ENCODE peak calls at places on chromosomes 7 and 10, in seven cellular contexts. R is cardiac muscle cell, N is neuronal stem cell, S is neural progenitor cell, G is HFF-Myc, M is cardiac fibroblast, K is DND-41. I is an unnamed sample.

GRCh38 chr7:48337012-48337621 is 165.9 kb downstream of the ABCA13 start:
- DNase-seq in R (peak; percentile 33), N (peak; percentile 15), S (peak; percentile 59), G (peak; percentile 1), M (peak; percentile 57), K (no peak), I (no peak)

GRCh38 chr10:44829426-44829825 is 81.7 kb upstream of the TMEM72 start:
- DNase-seq in R (no peak), N (no peak), S (no peak), G (no peak), M (no peak), K (no peak), I (no peak)

GRCh38 chr7:157525501-157525915 is 188.7 kb downstream of the DNAJB6 start:
- DNase-seq in R (no peak), N (no peak), S (no peak), G (no peak), M (no peak), K (peak; percentile 1), I (no peak)

GRCh38 chr7:82056282-82056681 is 286.4 kb upstream of the HGF start:
- DNase-seq in R (peak; percentile 71), N (no peak), S (no peak), G (no peak), M (peak; percentile 71), K (no peak), I (no peak)

GRCh38 chr10:113047963-113048781 is 98.1 kb downstream of the TCF7L2 start:
- DNase-seq in R (no peak), N (no peak), S (no peak), G (no peak), M (no peak), K (no peak), I (no peak)

GRCh38 chr7:80659120-80660055 is 20.9 kb downstream of the CD36 start:
- DNase-seq in R (peak; percentile 53), N (no peak), S (peak; percentile 37), G (no peak), M (peak; percentile 51), K (no peak), I (no peak)

GRCh38 chr7:98470131-98470985 is 69.5 kb upstream of the BAIAP2L1 start:
- DNase-seq in R (peak; percentile 6), N (peak; percentile 57), S (peak; percentile 85), G (no peak), M (no peak), K (no peak), I (no peak)

GRCh38 chr7:121547341-121548092 is 151.4 kb upstream of the FAM3C start:
- DNase-seq in R (peak; percentile 84), N (peak; percentile 37), S (peak; percentile 75), G (peak; percentile 35), M (peak; percentile 86), K (no peak), I (no peak)

GRCh38 chr10:103575416-103576075 is 82.0 kb downstream of the NEURL1 start:
- DNase-seq in R (no peak), N (no peak), S (no peak), G (no peak), M (no peak), K (no peak), I (no peak)

GRCh38 chr7:156160811-156161210 is 348.5 kb upstream of the SHH start:
- DNase-seq in R (no peak), N (peak; percentile 9), S (peak; percentile 78), G (no peak), M (no peak), K (no peak), I (no peak)

GRCh38 chr10:124654686-124655085 is 89.5 kb downstream of the FAM53B start:
- DNase-seq in R (no peak), N (no peak), S (no peak), G (no peak), M (no peak), K (peak; percentile 50), I (no peak)

GRCh38 chr10:58859541-58859940 is 316.9 kb upstream of the PHYHIPL start:
- DNase-seq in R (no peak), N (no peak), S (no peak), G (no peak), M (peak; percentile 28), K (no peak), I (no peak)

DNA sequence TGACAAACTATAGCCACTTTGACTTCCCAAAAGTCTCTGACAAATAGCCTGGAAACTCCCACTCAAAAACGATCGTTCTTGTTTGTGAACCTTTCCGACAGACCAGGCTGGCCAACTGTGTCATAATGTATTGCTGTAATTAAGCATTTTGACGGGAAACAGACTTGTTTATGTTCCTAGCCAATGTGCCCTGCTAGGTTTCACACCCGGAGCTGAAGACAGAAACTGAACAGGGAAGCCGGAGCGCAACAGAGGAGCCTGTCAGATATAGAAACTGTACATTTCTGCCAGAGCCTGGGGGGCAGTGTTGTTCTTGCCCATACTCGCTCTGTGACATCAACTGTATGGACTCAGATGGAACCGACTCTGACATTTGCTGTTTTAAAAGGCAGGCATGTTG is 55.3 kb upstream of the C7orf33 start:
- DNase-seq in R (peak; percentile 52), N (no peak), S (no peak), G (no peak), M (no peak), K (no peak), I (peak; percentile 1)
- H3K4me3 ChIP-seq in R (no peak overlapping the region), N (no peak overlapping the region), S (no peak overlapping the region), G (no peak overlapping the region), M (peak overlapping the region; percentile 5), K (no peak overlapping the region), I (no peak overlapping the region)

GRCh38 chr7:27099224-27099838 is 3.2 kb downstream of the HOXA2 start:
- DNase-seq in R (no peak), N (peak; percentile 3), S (no peak), G (no peak), M (no peak), K (no peak), I (no peak)

GRCh38 chr7:27095897-27096755 is at the start of gene HOXA1:
- DNase-seq in R (peak; percentile 62), N (peak; percentile 48), S (peak; percentile 86), G (peak; percentile 24), M (peak; percentile 47), K (no peak), I (peak; percentile 54)

GRCh38 chr7:27098493-27099223 is 2.9 kb upstream of the HOXA1 start:
- DNase-seq in R (no peak), N (peak; percentile 42), S (peak; percentile 73), G (no peak), M (no peak), K (no peak), I (no peak)

GRCh38 chr7:27096756-27097514 is 1.1 kb upstream of the HOXA1 start:
- DNase-seq in R (no peak), N (peak; percentile 8), S (peak; percentile 31), G (no peak), M (no peak), K (no peak), I (no peak)

DNA sequence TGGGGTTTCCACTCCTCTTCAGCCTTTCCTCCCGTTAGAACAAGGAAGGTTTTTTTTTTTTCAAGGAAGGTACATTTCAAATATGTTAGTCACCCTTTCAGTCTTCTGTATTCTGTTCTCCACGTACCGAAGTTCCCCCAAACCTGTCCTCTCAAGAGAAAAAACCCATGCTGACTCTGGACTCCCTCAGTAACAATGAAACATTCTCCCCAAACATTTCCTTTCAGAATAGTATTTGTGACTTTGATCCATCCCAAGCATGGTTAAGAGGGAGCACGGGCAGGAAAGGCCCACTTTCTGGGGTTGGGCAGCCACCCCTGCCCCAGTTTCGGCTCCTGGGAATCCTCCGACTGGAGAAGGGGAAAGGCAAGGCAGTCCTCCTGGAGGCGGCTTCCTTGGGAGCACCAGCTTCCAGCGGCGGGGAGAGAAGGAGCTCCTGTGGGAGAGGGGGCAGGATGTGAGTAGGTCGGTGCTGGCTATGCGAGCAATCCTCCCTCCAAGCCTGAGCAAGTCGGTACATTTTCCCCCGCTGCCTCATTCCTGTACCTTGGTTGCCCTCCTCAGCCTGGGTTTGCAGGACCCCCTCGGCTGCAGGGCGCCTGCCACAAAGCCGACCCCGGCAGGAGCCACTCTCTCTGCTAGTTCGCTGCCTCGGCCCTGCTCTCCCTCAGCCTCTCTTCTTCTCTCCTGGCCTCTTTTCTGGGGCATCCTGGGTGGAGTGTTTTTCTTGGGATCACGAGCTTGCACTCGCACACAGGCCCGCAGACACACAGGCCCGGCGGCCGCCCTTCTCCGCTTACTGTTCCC is 2.1 kb upstream of the HOXA1 start:
- DNase-seq in R (no peak), N (peak; percentile 32), S (peak; percentile 42), G (no peak), M (no peak), K (no peak), I (no peak)
- H3K4me3 ChIP-seq in R (no peak overlapping the region), N (no peak overlapping the region), S (no peak overlapping the region), G (no peak overlapping the region), M (peak overlapping the region; percentile 9), K (no peak overlapping the region), I (no peak overlapping the region)

GRCh38 chr7:101743995-101744360 is 73.4 kb upstream of the CUX1 start:
- DNase-seq in R (no peak), N (peak; percentile 39), S (peak; percentile 71), G (no peak), M (no peak), K (peak; percentile 17), I (no peak)
- H3K4me3 ChIP-seq in R (peak overlapping the region; percentile 58), N (peak overlapping the region; percentile 53), S (peak overlapping the region; percentile 59), G (no peak overlapping the region), M (no peak overlapping the region), K (no peak overlapping the region), I (peak overlapping the region; percentile 69)

GRCh38 chr10:3452683-3453388 is 280.3 kb upstream of the PITRM1 start:
- DNase-seq in R (peak; percentile 91), N (no peak), S (no peak), G (no peak), M (peak; percentile 96), K (no peak), I (no peak)
- H3K4me3 ChIP-seq in R (no peak overlapping the region), N (no peak overlapping the region), S (no peak overlapping the region), G (no peak overlapping the region), M (peak overlapping the region; percentile 5), K (no peak overlapping the region), I (no peak overlapping the region)

DNA sequence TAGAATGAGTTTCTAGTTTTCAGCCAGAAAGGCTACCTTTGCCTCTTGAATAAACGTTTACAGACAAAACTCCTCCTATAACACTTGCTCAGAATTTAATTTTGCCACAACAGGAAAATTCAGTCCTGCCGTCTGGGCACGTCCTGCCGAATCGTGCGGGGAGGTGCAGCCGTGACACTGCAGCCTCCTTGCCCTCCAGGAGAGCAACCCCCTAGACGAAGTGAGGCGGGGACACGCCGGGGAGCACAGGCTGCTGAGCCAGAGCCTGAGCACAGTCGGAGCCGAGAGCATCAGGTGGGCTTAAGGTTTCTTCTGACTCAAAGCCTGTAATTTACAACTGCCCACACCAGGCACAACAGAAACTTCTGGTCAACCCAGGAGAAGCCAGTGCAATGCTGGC is 102.3 kb downstream of the DYNC2I1 start:
- DNase-seq in R (no peak), N (no peak), S (no peak), G (no peak), M (no peak), K (no peak), I (no peak)
- H3K4me3 ChIP-seq in R (no peak overlapping the region), N (no peak overlapping the region), S (no peak overlapping the region), G (no peak overlapping the region), M (no peak overlapping the region), K (no peak overlapping the region), I (peak overlapping the region; percentile 44)

DNA sequence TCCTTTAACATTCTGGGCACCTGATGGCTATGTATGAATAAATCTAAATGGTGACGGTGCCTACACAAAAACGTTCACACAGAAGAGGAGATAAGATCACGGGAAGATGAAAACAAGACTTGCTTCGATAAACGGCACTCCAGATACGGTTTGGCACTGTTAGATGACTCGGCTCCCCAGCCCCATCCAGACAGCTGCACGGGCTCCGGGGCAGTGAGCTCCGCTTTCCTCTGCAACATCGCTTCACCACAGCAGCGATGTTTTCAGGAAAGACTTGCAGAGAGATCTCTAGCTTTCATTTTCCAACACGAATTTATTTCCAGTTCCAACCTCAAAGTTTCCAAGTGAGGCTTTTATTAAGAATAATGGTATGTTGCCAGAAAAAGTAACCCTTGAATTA is 132.1 kb downstream of the KLF6 start:
- DNase-seq in R (peak; percentile 53), N (no peak), S (no peak), G (no peak), M (peak; percentile 28), K (peak; percentile 87), I (peak; percentile 29)
- H3K4me3 ChIP-seq in R (no peak overlapping the region), N (no peak overlapping the region), S (no peak overlapping the region), G (no peak overlapping the region), M (no peak overlapping the region), K (peak overlapping the region; percentile 31), I (no peak overlapping the region)

I was measured in CD8-positive, alpha-beta T cell.